ENCODE peak calls at places on chromosomes 7 and 10, in nine cellular contexts. Q is foreskin fibroblast; A is left cardiac atrium; K is HCEC 1CT; Y is EH; F is activated naive CD8-positive, alpha-beta T cell treated with anti-CD3 and anti-CD28 coated beads, Interleukin-2, amount 50 U/mL, for 24 hours; E is RCC 7860; T is effector CD4-positive, alpha-beta T cell; D is EL. M is an unnamed sample.

GRCh38 chr7:138186951-138187351 is 110.7 kb downstream of the AKR1D1 start:
- DNase-seq in Y (peak; percentile 62), A (no peak), Q (no peak), E (peak; percentile 99), F (no peak), T (no peak), K (peak; percentile 6), D (peak; percentile 84), M (peak; percentile 50)

GRCh38 chr7:54796150-54796549 is 37.1 kb upstream of the SEC61G start:
- DNase-seq in T (no peak), K (no peak), A (no peak), Q (peak; percentile 47), F (no peak), Y (no peak), D (no peak), E (no peak), M (peak; percentile 62)

GRCh38 chr10:6553937-6554336 is 26.1 kb downstream of the PRKCQ start:
- DNase-seq in D (no peak), E (no peak), T (no peak), F (no peak), Y (no peak), K (no peak), Q (no peak), A (no peak), M (no peak)

GRCh38 chr10:62554632-62555199 is 180.5 kb downstream of the ZNF365 start:
- DNase-seq in E (peak; percentile 43), F (no peak), K (peak; percentile 74), Y (peak; percentile 75), T (no peak), Q (peak; percentile 42), A (no peak), D (peak; percentile 56), M (peak; percentile 58)

GRCh38 chr10:124225468-124226270 is 132.3 kb upstream of the CHST15 start:
- DNase-seq in D (no peak), A (no peak), K (no peak), Y (no peak), E (no peak), T (peak; percentile 20), Q (no peak), F (peak; percentile 8), M (no peak)

GRCh38 chr10:5890519-5890878 is 456 bp downstream of the FBH1 start:
- DNase-seq in F (peak; percentile 32), A (peak; percentile 48), K (peak; percentile 11), E (no peak), T (no peak), Y (peak; percentile 35), Q (no peak), D (peak; percentile 40), M (no peak)

GRCh38 chr7:30661926-30662325 is 20.3 kb downstream of the CRHR2 start:
- DNase-seq in F (no peak), K (no peak), D (no peak), Y (no peak), A (no peak), Q (no peak), E (no peak), T (no peak), M (no peak)

GRCh38 chr10:63798599-63799498 is 277.6 kb downstream of the REEP3 start:
- DNase-seq in K (peak; percentile 81), Q (peak; percentile 45), Y (peak; percentile 96), A (peak; percentile 85), D (peak; percentile 89), E (peak; percentile 62), T (no peak), F (peak; percentile 3), M (peak; percentile 95)

GRCh38 chr10:94066411-94066810 is 72.7 kb downstream of the PLCE1 start:
- DNase-seq in K (peak; percentile 14), E (no peak), F (no peak), Y (peak; percentile 65), A (peak; percentile 34), D (peak; percentile 42), Q (peak; percentile 28), T (no peak), M (peak; percentile 59)

GRCh38 chr10:69751216-69751615 is 50.5 kb upstream of the COL13A1 start:
- DNase-seq in T (no peak), Q (no peak), D (no peak), E (no peak), F (no peak), A (no peak), K (no peak), Y (no peak), M (no peak)

GRCh38 chr7:107560898-107561516 is 2.7 kb downstream of the COG5 start:
- DNase-seq in F (no peak), E (no peak), T (peak; percentile 46), Q (no peak), Y (peak; percentile 3), A (no peak), D (peak; percentile 19), K (no peak), M (no peak)

GRCh38 chr10:107915277-107915634 is 750.8 kb upstream of the SORCS1 start:
- DNase-seq in F (no peak), E (no peak), A (no peak), K (peak; percentile 58), Q (peak; percentile 46), Y (no peak), D (no peak), T (no peak), M (no peak)

GRCh38 chr10:34716958-34717357 is 98.1 kb downstream of the PARD3 start:
- DNase-seq in Y (peak; percentile 25), F (no peak), T (no peak), E (peak; percentile 46), D (no peak), K (no peak), Q (no peak), A (no peak), M (no peak)

GRCh38 chr10:30187010-30187409 is 127.6 kb upstream of the JCAD start:
- DNase-seq in A (no peak), E (no peak), K (no peak), D (no peak), Q (no peak), Y (no peak), T (no peak), F (no peak), M (no peak)

GRCh38 chr7:104272767-104273384 is 55.5 kb upstream of the LHFPL3 start:
- DNase-seq in Y (peak; percentile 37), K (peak; percentile 34), Q (peak; percentile 8), A (no peak), E (peak; percentile 30), T (no peak), D (peak; percentile 24), F (no peak), M (peak; percentile 62)

GRCh38 chr7:151867912-151868804 is 8.8 kb downstream of the PRKAG2 start:
- DNase-seq in Q (no peak), Y (no peak), K (no peak), T (no peak), E (no peak), A (peak; percentile 76), D (no peak), F (no peak), M (no peak)

GRCh38 chr10:49139866-49140195 is 6.0 kb upstream of the FAM170B start:
- DNase-seq in T (no peak), F (no peak), Y (peak; percentile 98), D (peak; percentile 96), E (peak; percentile 97), K (peak; percentile 94), A (no peak), Q (peak; percentile 89), M (peak; percentile 83)

GRCh38 chr10:50540069-50540825 is 83.5 kb downstream of the SGMS1 start:
- DNase-seq in F (peak; percentile 40), E (no peak), Y (no peak), A (no peak), D (no peak), Q (no peak), T (no peak), K (peak; percentile 60), M (peak; percentile 54)

GRCh38 chr7:87231715-87232114 is 12.2 kb upstream of the TMEM243 start:
- DNase-seq in Q (no peak), K (no peak), F (no peak), Y (no peak), A (no peak), T (no peak), D (no peak), E (no peak), M (no peak)

GRCh38 chr10:47050618-47051455 is 139.6 kb downstream of the PTPN20 start:
- DNase-seq in Q (no peak), E (no peak), T (no peak), A (no peak), K (no peak), F (no peak), Y (no peak), D (no peak), M (no peak)

GRCh38 chr10:119862524-119862923 is 10.1 kb downstream of the MCMBP start:
- DNase-seq in T (no peak), A (no peak), Q (no peak), D (no peak), E (no peak), F (no peak), K (no peak), Y (no peak), M (no peak)

GRCh38 chr7:100577103-100577502 is 3.4 kb upstream of the SAP25 start:
- DNase-seq in Y (no peak), F (no peak), E (no peak), T (no peak), A (no peak), D (no peak), Q (no peak), K (no peak), M (no peak)

GRCh38 chr7:150753826-150754603 is 16.8 kb downstream of the GIMAP5 start:
- DNase-seq in F (no peak), T (no peak), E (peak; percentile 34), Y (no peak), A (no peak), K (no peak), Q (no peak), D (no peak), M (no peak)

GRCh38 chr7:25495342-25495855 is 267.1 kb upstream of the NPVF start:
- DNase-seq in T (no peak), Y (no peak), E (no peak), K (no peak), A (peak; percentile 34), Q (no peak), D (no peak), F (no peak), M (no peak)

GRCh38 chr7:133763241-133763640 is 363.9 kb upstream of the LRGUK start:
- DNase-seq in D (no peak), Y (peak; percentile 5), T (no peak), A (no peak), Q (no peak), K (no peak), F (no peak), E (no peak), M (no peak)

GRCh38 chr7:134514663-134515062 is 12.7 kb upstream of the AKR1B10 start:
- DNase-seq in F (peak; percentile 7), D (peak; percentile 77), Y (peak; percentile 81), A (no peak), K (peak; percentile 81), T (peak; percentile 19), E (peak; percentile 70), Q (peak; percentile 64), M (peak; percentile 79)

GRCh38 chr7:76260171-76260703 is 42.2 kb upstream of the HSPB1 start:
- DNase-seq in E (no peak), A (no peak), D (peak; percentile 33), Q (no peak), F (peak; percentile 48), Y (peak; percentile 29), K (peak; percentile 9), T (peak; percentile 37), M (peak; percentile 28)

GRCh38 chr7:133545613-133546012 is 292.7 kb downstream of the EXOC4 start:
- DNase-seq in F (no peak), K (peak; percentile 56), E (no peak), A (no peak), Q (peak; percentile 38), Y (peak; percentile 66), T (no peak), D (peak; percentile 74), M (peak; percentile 75)

GRCh38 chr7:135175931-135176330 is 5.4 kb upstream of the CYREN start:
- DNase-seq in T (no peak), D (no peak), E (no peak), Q (no peak), Y (no peak), K (no peak), A (no peak), F (no peak), M (no peak)

GRCh38 chr7:88344956-88345832 is 38.5 kb upstream of the STEAP4 start:
- DNase-seq in D (peak; percentile 6), A (peak; percentile 61), F (peak; percentile 8), Q (peak; percentile 21), Y (peak; percentile 10), T (no peak), E (no peak), K (no peak), M (peak; percentile 28)

GRCh38 chr10:33032354-33033254 is 74.6 kb upstream of the ITGB1 start:
- DNase-seq in Q (peak; percentile 62), E (peak; percentile 42), D (peak; percentile 89), A (no peak), K (peak; percentile 85), Y (peak; percentile 87), F (no peak), T (no peak), M (peak; percentile 88)

M was measured in iris pigment epithelial cell.